ENCODE peak calls at places on chromosomes 2 and 18, in six cellular contexts. X is osteoblast; J is adrenal gland; R is CD8-positive, alpha-beta memory T cell; N is kidney; E is upper lobe of right lung. L is an unnamed sample. For H3K9me3, the result is how much of the 10 kb centered on the place peaks cover.

GRCh38 chr2:113872201-113872600 is 17.7 kb upstream of the ACTR3 start:
- DNase-seq in E (no peak), N (no peak), J (no peak), R (no peak), X (no peak), L (no peak)

GRCh38 chr2:238644095-238645081 is 203.5 kb upstream of the TWIST2 start:
- DNase-seq in X (peak), R (no peak), J (peak), N (no peak), E (no peak), L (peak)

GRCh38 chr18:34848695-34849094 is 138.6 kb downstream of the DTNA start:
- DNase-seq in X (no peak), R (no peak), E (no peak), N (no peak), J (no peak), L (no peak)

GRCh38 chr18:3595282-3596273 is 145.6 kb downstream of the TGIF1 start:
- DNase-seq in N (no peak), R (no peak), J (peak), X (peak), E (no peak), L (peak)

GRCh38 chr18:10051877-10052631 is 138.2 kb downstream of the VAPA start:
- DNase-seq in E (no peak), X (no peak), J (no peak), N (no peak), R (no peak), L (peak)

GRCh38 chr2:205352120-205352519 is 330.2 kb upstream of the NRP2 start:
- DNase-seq in J (no peak), N (no peak), X (no peak), E (no peak), R (no peak), L (no peak)

GRCh38 chr2:29165362-29166236 is 50.4 kb downstream of the CLIP4 start:
- DNase-seq in X (no peak), R (no peak), E (no peak), N (no peak), J (no peak), L (peak)

GRCh38 chr18:77597726-77598125 is 348.1 kb downstream of the GALR1 start:
- DNase-seq in R (no peak), E (no peak), J (no peak), N (no peak), X (no peak), L (no peak)

GRCh38 chr2:104033399-104033798 is 820.5 kb upstream of the POU3F3 start:
- DNase-seq in J (no peak), R (no peak), N (no peak), E (no peak), X (no peak), L (no peak)

GRCh38 chr2:119707117-119708087 is 28.4 kb downstream of the TMEM177 start:
- DNase-seq in N (no peak), J (no peak), R (no peak), X (peak), E (no peak), L (no peak)

GRCh38 chr2:6073260-6074141 is 381.3 kb downstream of the SOX11 start:
- DNase-seq in R (no peak), E (no peak), J (peak), N (no peak), X (peak), L (peak)

GRCh38 chr2:154688373-154688772 is 10.1 kb upstream of the KCNJ3 start:
- DNase-seq in R (no peak), X (no peak), N (no peak), J (no peak), E (no peak), L (no peak)

GRCh38 chr2:9112079-9112721 is 94.4 kb upstream of the ASAP2 start:
- DNase-seq in N (no peak), X (peak), J (peak), E (no peak), R (no peak), L (peak)

GRCh38 chr2:235692671-235693171 is 198.9 kb downstream of the AGAP1 start:
- DNase-seq in X (peak), R (no peak), J (no peak), E (no peak), N (peak), L (no peak)

GRCh38 chr2:17426708-17427107 is 91.5 kb downstream of the RAD51AP2 start:
- DNase-seq in N (no peak), J (no peak), R (no peak), E (no peak), X (no peak), L (no peak)

GRCh38 chr18:31030574-31031278 is 11.8 kb downstream of the DSC3 start:
- DNase-seq in N (no peak), X (no peak), E (no peak), R (no peak), J (no peak), L (no peak)

GRCh38 chr2:10057231-10058107 is 14.1 kb downstream of the KLF11 start:
- DNase-seq in R (no peak), N (peak), X (peak), E (no peak), J (peak), L (peak)

GRCh38 chr2:34012728-34013302 is 413.7 kb upstream of the FAM98A start:
- DNase-seq in N (peak), R (no peak), J (peak), E (peak), X (no peak), L (peak)

DNA sequence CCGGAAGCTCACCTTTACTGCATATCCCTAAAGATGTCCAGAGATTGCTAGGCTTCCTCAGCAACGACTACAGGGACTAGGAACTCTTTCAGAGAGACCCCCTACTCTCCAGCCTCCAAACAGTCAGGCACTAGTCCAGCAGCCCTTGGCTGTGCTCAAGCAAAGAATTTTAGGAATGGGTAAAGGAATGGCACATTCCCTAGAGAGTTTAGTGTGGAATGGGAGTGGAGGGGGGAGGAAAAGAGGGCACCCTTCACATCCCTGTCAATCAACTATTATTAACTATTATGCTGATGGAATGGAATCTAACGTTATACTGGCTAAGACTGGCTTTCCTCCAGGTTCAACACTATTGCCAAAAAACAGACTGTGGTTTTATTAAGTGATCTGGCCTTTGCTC is 64.8 kb downstream of the IKZF2 start:
- DNase-seq in E (no peak), J (no peak), X (no peak), N (no peak), R (no peak), L (no peak)
- H3K27ac ChIP-seq in E (no peak), J (no peak), X (no peak), N (no peak), R (no peak), L (no peak)

DNA sequence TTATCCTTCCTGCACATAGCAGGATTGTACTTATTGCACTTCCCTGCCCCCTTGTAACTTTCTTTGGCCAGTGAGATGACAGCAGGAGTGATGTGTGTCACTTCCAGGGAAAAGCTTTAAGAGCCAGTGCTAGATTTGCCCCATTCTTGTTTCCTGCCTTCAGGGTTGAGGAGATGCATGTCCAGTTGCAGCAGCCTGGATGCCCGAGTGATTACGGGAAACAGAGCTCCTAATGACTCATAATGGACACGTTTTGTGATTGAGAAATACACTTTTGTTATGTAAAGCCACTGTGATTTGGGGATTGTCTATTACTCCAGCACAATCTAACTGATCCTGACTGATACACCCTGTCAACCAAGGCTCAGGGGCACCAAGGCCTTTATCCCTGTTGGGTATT is 5.0 kb upstream of the TET3 start:
- DNase-seq in R (no peak), X (peak), E (no peak), N (no peak), J (peak), L (peak)
- H3K4me3 ChIP-seq in R (peak), X (no peak), E (no peak), N (no peak), J (no peak), L (no peak)

GRCh38 chr2:81299841-81300240 is 995.3 kb upstream of the LRRTM1 start:
- DNase-seq in X (no peak), J (no peak), N (no peak), R (no peak), E (no peak), L (no peak)
- H3K9me3 ChIP-seq in X (under half), J (under half), N (under half), R (under half), E (under half), L (under half)

GRCh38 chr2:66364495-66364992 is 70.4 kb upstream of the MEIS1 start:
- DNase-seq in R (no peak), J (no peak), X (no peak), E (no peak), N (no peak), L (no peak)
- H3K27ac ChIP-seq in R (no peak), J (no peak), X (no peak), E (no peak), N (no peak), L (no peak)